ENCODE peak calls at places on chromosome 22, in nine cellular contexts. One of them, this sample, is unnamed.
A peak's percentile ranks its signal among the peaks of the same experiment; 100 is the strongest.

GRCh38 chr22:38027487-38027886 is 29.7 kb upstream of the PICK1 start:
- DNase-seq in OCI-M1: no peak
- DNase-seq in T-helper 2 cell: no peak
- DNase-seq in EH: no peak
- DNase-seq in astrocyte of the spinal cord: no peak
- DNase-seq in mesothelial cell of epicardium: no peak
- DNase-seq in AG10803: no peak
- DNase-seq in mesenchymal stem cell: no peak
- DNase-seq in GOT3: no peak
- DNase-seq in this sample: no peak

GRCh38 chr22:36753120-36753802 is 22.7 kb downstream of the IFT27 start:
- DNase-seq in OCI-M1: no peak
- DNase-seq in T-helper 2 cell: no peak
- DNase-seq in EH: peak; percentile 8
- DNase-seq in astrocyte of the spinal cord: no peak
- DNase-seq in mesothelial cell of epicardium: no peak
- DNase-seq in AG10803: no peak
- DNase-seq in mesenchymal stem cell: no peak
- DNase-seq in GOT3: no peak
- DNase-seq in this sample: no peak

GRCh38 chr22:37818397-37819099 is 4.6 kb upstream of the GALR3 start:
- DNase-seq in OCI-M1: no peak
- DNase-seq in T-helper 2 cell: peak; percentile 74
- DNase-seq in EH: peak; percentile 59
- DNase-seq in astrocyte of the spinal cord: peak; percentile 49
- DNase-seq in mesothelial cell of epicardium: peak; percentile 68
- DNase-seq in AG10803: no peak
- DNase-seq in mesenchymal stem cell: peak; percentile 62
- DNase-seq in GOT3: no peak
- DNase-seq in this sample: peak; percentile 44

GRCh38 chr22:29183971-29184595 is 21.6 kb upstream of the EMID1 start:
- DNase-seq in OCI-M1: no peak
- DNase-seq in T-helper 2 cell: no peak
- DNase-seq in EH: no peak
- DNase-seq in astrocyte of the spinal cord: no peak
- DNase-seq in mesothelial cell of epicardium: no peak
- DNase-seq in AG10803: no peak
- DNase-seq in mesenchymal stem cell: no peak
- DNase-seq in GOT3: no peak
- DNase-seq in this sample: no peak

GRCh38 chr22:24699861-24700260 is 74.7 kb downstream of the PIWIL3 start:
- DNase-seq in OCI-M1: no peak
- DNase-seq in T-helper 2 cell: no peak
- DNase-seq in EH: no peak
- DNase-seq in astrocyte of the spinal cord: no peak
- DNase-seq in mesothelial cell of epicardium: no peak
- DNase-seq in AG10803: no peak
- DNase-seq in mesenchymal stem cell: no peak
- DNase-seq in GOT3: no peak
- DNase-seq in this sample: no peak

GRCh38 chr22:37330200-37331033 is 48.1 kb downstream of the CYTH4 start:
- DNase-seq in OCI-M1: peak; percentile 91
- DNase-seq in T-helper 2 cell: peak; percentile 74
- DNase-seq in EH: peak; percentile 60
- DNase-seq in astrocyte of the spinal cord: peak; percentile 75
- DNase-seq in mesothelial cell of epicardium: peak; percentile 66
- DNase-seq in AG10803: peak; percentile 68
- DNase-seq in mesenchymal stem cell: peak; percentile 92
- DNase-seq in GOT3: peak; percentile 11
- DNase-seq in this sample: no peak

GRCh38 chr22:42330953-42331525 is 60.6 kb upstream of the TCF20 start:
- DNase-seq in OCI-M1: no peak
- DNase-seq in T-helper 2 cell: no peak
- DNase-seq in EH: no peak
- DNase-seq in astrocyte of the spinal cord: no peak
- DNase-seq in mesothelial cell of epicardium: no peak
- DNase-seq in AG10803: no peak
- DNase-seq in mesenchymal stem cell: no peak
- DNase-seq in GOT3: no peak
- DNase-seq in this sample: no peak

GRCh38 chr22:44914026-44914721 is 95.6 kb downstream of the PHF21B start:
- DNase-seq in OCI-M1: no peak
- DNase-seq in T-helper 2 cell: no peak
- DNase-seq in EH: no peak
- DNase-seq in astrocyte of the spinal cord: no peak
- DNase-seq in mesothelial cell of epicardium: no peak
- DNase-seq in AG10803: no peak
- DNase-seq in mesenchymal stem cell: no peak
- DNase-seq in GOT3: no peak
- DNase-seq in this sample: no peak

GRCh38 chr22:23117890-23118646 is 23.7 kb downstream of the RSPH14 start:
- DNase-seq in OCI-M1: no peak
- DNase-seq in T-helper 2 cell: no peak
- DNase-seq in EH: no peak
- DNase-seq in astrocyte of the spinal cord: no peak
- DNase-seq in mesothelial cell of epicardium: no peak
- DNase-seq in AG10803: no peak
- DNase-seq in mesenchymal stem cell: no peak
- DNase-seq in GOT3: no peak
- DNase-seq in this sample: no peak

GRCh38 chr22:20024225-20025087 is 3.5 kb downstream of the TANGO2 start:
- DNase-seq in OCI-M1: no peak
- DNase-seq in T-helper 2 cell: no peak
- DNase-seq in EH: no peak
- DNase-seq in astrocyte of the spinal cord: no peak
- DNase-seq in mesothelial cell of epicardium: no peak
- DNase-seq in AG10803: no peak
- DNase-seq in mesenchymal stem cell: no peak
- DNase-seq in GOT3: no peak
- DNase-seq in this sample: no peak

GRCh38 chr22:38353142-38353629 is 36.0 kb upstream of the CSNK1E start:
- DNase-seq in OCI-M1: peak; percentile 73
- DNase-seq in T-helper 2 cell: peak; percentile 51
- DNase-seq in EH: peak; percentile 60
- DNase-seq in astrocyte of the spinal cord: peak; percentile 47
- DNase-seq in mesothelial cell of epicardium: peak; percentile 84
- DNase-seq in AG10803: peak; percentile 31
- DNase-seq in mesenchymal stem cell: peak; percentile 44
- DNase-seq in GOT3: peak; percentile 5
- DNase-seq in this sample: peak; percentile 65

GRCh38 chr22:49207008-49207775 is 620.5 kb downstream of the BRD1 start:
- DNase-seq in OCI-M1: no peak
- DNase-seq in T-helper 2 cell: no peak
- DNase-seq in EH: no peak
- DNase-seq in astrocyte of the spinal cord: no peak
- DNase-seq in mesothelial cell of epicardium: peak; percentile 25
- DNase-seq in AG10803: no peak
- DNase-seq in mesenchymal stem cell: no peak
- DNase-seq in GOT3: no peak
- DNase-seq in this sample: no peak

GRCh38 chr22:38572065-38572464 is 2.1 kb upstream of the DMC1 start:
- DNase-seq in OCI-M1: peak; percentile 72
- DNase-seq in T-helper 2 cell: peak; percentile 49
- DNase-seq in EH: peak; percentile 64
- DNase-seq in astrocyte of the spinal cord: peak; percentile 63
- DNase-seq in mesothelial cell of epicardium: peak; percentile 42
- DNase-seq in AG10803: peak; percentile 61
- DNase-seq in mesenchymal stem cell: peak; percentile 57
- DNase-seq in GOT3: no peak
- DNase-seq in this sample: peak; percentile 38

GRCh38 chr22:38348751-38349496 is 31.7 kb upstream of the CSNK1E start:
- DNase-seq in OCI-M1: no peak
- DNase-seq in T-helper 2 cell: no peak
- DNase-seq in EH: no peak
- DNase-seq in astrocyte of the spinal cord: no peak
- DNase-seq in mesothelial cell of epicardium: peak; percentile 35
- DNase-seq in AG10803: no peak
- DNase-seq in mesenchymal stem cell: no peak
- DNase-seq in GOT3: no peak
- DNase-seq in this sample: no peak

This sample was measured in naive thymus-derived CD8-positive, alpha-beta T cell.